ENCODE peak calls at places on chromosome 6, in six cellular contexts. Y is HepG2, F is HCT116, U is K562, I is SK-N-SH, B is H1. C is an unnamed sample.

GRCh38 chr6:114638346-114638745 is 295.5 kb upstream of the HS3ST5 start:
- DNase-seq in Y (no peak), F (no peak), U (no peak), I (no peak), B (peak), C (no peak)

GRCh38 chr6:73285674-73286283 is 22.8 kb upstream of the KHDC1 start:
- DNase-seq in Y (peak), F (peak), U (peak), I (peak), B (no peak), C (peak)

GRCh38 chr6:16523550-16524379 is 237.5 kb downstream of the ATXN1 start:
- DNase-seq in Y (no peak), F (no peak), U (no peak), I (no peak), B (no peak), C (no peak)

GRCh38 chr6:79610301-79611009 is 20.7 kb upstream of the SH3BGRL2 start:
- DNase-seq in Y (no peak), F (no peak), U (no peak), I (peak), B (no peak), C (peak)

GRCh38 chr6:141848029-141848890 is 284.5 kb upstream of the GJE1 start:
- DNase-seq in Y (no peak), F (no peak), U (no peak), I (no peak), B (no peak), C (no peak)

GRCh38 chr6:118187568-118188164 is 280.6 kb downstream of the SLC35F1 start:
- DNase-seq in Y (no peak), F (no peak), U (no peak), I (no peak), B (no peak), C (no peak)

GRCh38 chr6:154500769-154501171 is 9.7 kb downstream of the CNKSR3 start:
- DNase-seq in Y (peak), F (no peak), U (peak), I (peak), B (no peak), C (no peak)

GRCh38 chr6:91782789-91783188 is 1195.9 kb upstream of the MAP3K7 start:
- DNase-seq in Y (no peak), F (no peak), U (no peak), I (no peak), B (no peak), C (no peak)

GRCh38 chr6:128403618-128404444 is 116.6 kb downstream of the PTPRK start:
- DNase-seq in Y (no peak), F (no peak), U (no peak), I (no peak), B (no peak), C (peak)

GRCh38 chr6:71288228-71289038 is at the start of gene OGFRL1:
- DNase-seq in Y (peak), F (no peak), U (no peak), I (peak), B (no peak), C (peak)

GRCh38 chr6:119764927-119765681 is 415.5 kb upstream of the MAN1A1 start:
- DNase-seq in Y (no peak), F (no peak), U (no peak), I (no peak), B (no peak), C (no peak)

GRCh38 chr6:25706314-25707014 is 48.1 kb upstream of the SLC17A4 start:
- DNase-seq in Y (peak), F (no peak), U (no peak), I (peak), B (no peak), C (peak)
- TF ChIP-seq JUND in Y (no peak), F (no peak), U (no peak), I (no peak), B (no peak), C (no peak)

GRCh38 chr6:49453221-49453620 is 9.8 kb downstream of the MMUT start:
- DNase-seq in Y (peak), F (no peak), U (no peak), I (no peak), B (no peak), C (peak)
- TF ChIP-seq JUND in Y (no peak), F (no peak), U (no peak), I (no peak), B (no peak), C (no peak)

GRCh38 chr6:3081965-3082364 is 13.7 kb downstream of the RIPK1 start:
- DNase-seq in Y (no peak), F (no peak), U (no peak), I (no peak), B (no peak), C (no peak)
- TF ChIP-seq JUND in Y (no peak), F (no peak), U (no peak), I (no peak), B (no peak), C (no peak)

GRCh38 chr6:33841868-33842267 is 38.1 kb upstream of the MLN start:
- DNase-seq in Y (no peak), F (no peak), U (no peak), I (no peak), B (no peak), C (no peak)
- TF ChIP-seq JUND in Y (no peak), F (no peak), U (no peak), I (no peak), B (no peak), C (no peak)

DNA sequence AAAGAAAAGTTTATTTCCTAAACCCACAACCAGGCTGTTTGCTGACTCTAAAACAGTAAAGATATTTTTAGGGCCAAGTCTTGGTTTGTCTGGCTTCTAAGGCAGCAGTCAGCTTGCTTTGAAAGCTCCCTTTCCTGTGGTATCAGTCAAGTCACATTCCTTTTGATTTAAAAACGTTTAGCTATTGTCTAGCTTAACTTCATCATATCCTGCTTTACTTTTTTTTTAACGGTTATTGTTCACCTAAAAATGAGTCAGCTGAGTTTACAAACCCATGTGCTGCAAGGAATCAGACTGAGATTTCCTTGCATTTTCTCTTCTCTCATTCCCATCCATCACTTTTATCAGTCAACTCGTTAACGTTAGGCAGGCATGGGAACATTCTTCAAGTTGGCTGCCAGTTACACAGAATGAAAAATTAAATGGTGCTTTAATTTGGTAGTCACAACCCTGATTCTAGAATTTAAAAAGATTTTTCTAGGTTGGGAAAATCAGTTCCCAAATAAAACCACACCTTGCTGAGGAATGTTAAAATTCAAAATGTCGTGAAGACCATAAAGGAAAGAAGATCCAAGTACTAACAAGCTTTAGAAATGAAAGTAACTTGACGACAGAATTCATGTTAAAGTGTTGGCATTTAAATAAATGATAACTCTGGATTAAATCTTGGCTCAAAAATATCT is 45.9 kb downstream of the ELOVL5 start:
- DNase-seq in Y (peak), F (no peak), U (no peak), I (no peak), B (no peak), C (no peak)
- TF ChIP-seq JUND in Y (no peak), F (no peak), U (no peak), I (peak), B (no peak), C (no peak)

DNA sequence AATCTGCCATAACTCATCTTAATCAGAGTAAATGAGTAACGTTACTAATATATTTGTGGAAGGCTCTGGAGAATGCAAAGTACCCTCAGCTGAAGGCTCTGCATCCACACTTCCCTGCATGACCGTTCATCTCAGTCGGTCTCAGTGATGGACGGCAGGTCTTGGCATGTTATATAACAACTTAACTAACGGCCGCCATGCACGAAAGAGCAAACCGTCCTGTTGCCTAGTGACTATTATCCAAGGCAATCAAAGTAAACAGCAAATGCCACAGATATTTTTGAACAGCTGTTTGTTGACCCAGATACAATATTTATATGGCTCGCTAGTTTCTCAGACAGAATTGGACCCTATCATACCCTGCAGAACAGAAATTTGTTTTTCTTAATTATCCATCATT is 194.9 kb upstream of the SMLR1 start:
- DNase-seq in Y (peak), F (no peak), U (no peak), I (no peak), B (no peak), C (no peak)
- TF ChIP-seq JUND in Y (no peak), F (no peak), U (no peak), I (no peak), B (no peak), C (no peak)

DNA sequence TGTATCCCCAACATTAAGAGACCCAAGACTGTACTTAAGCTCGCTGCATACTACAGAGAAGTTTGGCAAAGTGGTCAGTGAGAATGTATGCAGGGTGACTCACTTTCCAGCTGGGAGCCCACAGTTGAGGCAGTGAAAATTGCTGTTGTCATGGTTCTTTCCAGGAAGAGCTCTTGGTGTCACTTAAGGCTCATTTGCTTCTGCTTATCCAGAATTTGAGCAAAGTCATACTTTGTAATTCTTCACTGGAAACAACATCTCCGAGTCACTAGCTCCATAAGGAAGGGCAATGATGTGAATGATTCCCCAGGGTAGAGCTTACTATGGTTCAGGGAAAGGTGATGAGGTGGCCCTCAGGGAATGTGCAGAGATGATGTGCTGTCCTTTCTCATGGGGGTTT is 65.4 kb upstream of the FBXL4 start:
- DNase-seq in Y (no peak), F (no peak), U (no peak), I (no peak), B (no peak), C (no peak)
- TF ChIP-seq JUND in Y (no peak), F (no peak), U (peak), I (peak), B (no peak), C (no peak)

C was measured in T47D.